ENCODE peak calls at places on chromosomes 4 and X, in ten cellular contexts. S is Right ventricle myocardium superior; T is caudate nucleus; W is activated naive CD8-positive, alpha-beta T cell treated with anti-CD3 and anti-CD28 coated beads, Interleukin-2, amount 50 U/mL, for 24 hours; U is activated T-cell treated with anti-CD3 and anti-CD28 coated beads, Interleukin-2, amount 50 U/mL, for 24 hours; B is fibroblast of lung; D is activated CD4-positive, alpha-beta T cell treated with anti-CD3 and anti-CD28 coated beads for 1 hour; J is osteocyte; H is RPMI7951; N is substantia nigra. I is an unnamed sample.

GRCh38 chr4:80831383-80832361 is 198.8 kb upstream of the BMP3 start:
- DNase-seq in S (no peak), T (no peak), W (no peak), U (no peak), B (peak), D (no peak), J (no peak), H (no peak), N (no peak), I (no peak)

GRCh38 chr4:36322921-36323354 is 41.5 kb downstream of the DTHD1 start:
- DNase-seq in S (no peak), T (no peak), W (peak), U (no peak), B (no peak), D (no peak), J (no peak), H (no peak), N (no peak), I (no peak)

GRCh38 chrX:136030357-136031225 is 45.4 kb downstream of the SLC9A6 start:
- DNase-seq in S (peak), T (no peak), W (no peak), U (no peak), B (peak), D (no peak), J (no peak), H (no peak), N (no peak), I (no peak)

GRCh38 chr4:104020641-104021040 is 300.9 kb upstream of the TACR3 start:
- DNase-seq in S (no peak), T (no peak), W (no peak), U (no peak), B (no peak), D (no peak), J (no peak), H (no peak), N (no peak), I (no peak)

GRCh38 chr4:94926936-94927335 is 169.2 kb downstream of the BMPR1B start:
- DNase-seq in S (no peak), T (no peak), W (no peak), U (no peak), B (no peak), D (no peak), J (no peak), H (no peak), N (no peak), I (no peak)

GRCh38 chrX:108309144-108309543 is 129.1 kb downstream of the COL4A6 start:
- DNase-seq in S (no peak), T (no peak), W (no peak), U (no peak), B (peak), D (no peak), J (no peak), H (peak), N (no peak), I (no peak)

GRCh38 chrX:120697053-120697452 is 67.2 kb upstream of the C1GALT1C1 start:
- DNase-seq in S (no peak), T (no peak), W (no peak), U (peak), B (no peak), D (no peak), J (no peak), H (no peak), N (no peak), I (no peak)

GRCh38 chr4:66023061-66023460 is 352.8 kb upstream of the EPHA5 start:
- DNase-seq in S (no peak), T (no peak), W (no peak), U (no peak), B (no peak), D (no peak), J (no peak), H (peak), N (no peak), I (no peak)

GRCh38 chr4:76585270-76585669 is 150.2 kb downstream of the SHROOM3 start:
- DNase-seq in S (no peak), T (no peak), W (no peak), U (no peak), B (peak), D (no peak), J (no peak), H (no peak), N (no peak), I (no peak)

GRCh38 chrX:7926914-7927258 is 327 bp downstream of the PNPLA4 start:
- DNase-seq in S (no peak), T (no peak), W (no peak), U (no peak), B (no peak), D (peak), J (no peak), H (no peak), N (no peak), I (no peak)

GRCh38 chr4:6987566-6987920 is 55.6 kb upstream of the TADA2B start:
- DNase-seq in S (no peak), T (no peak), W (no peak), U (no peak), B (no peak), D (no peak), J (peak), H (no peak), N (no peak), I (no peak)

GRCh38 chr4:148790691-148791090 is 348.5 kb upstream of the NR3C2 start:
- DNase-seq in S (no peak), T (no peak), W (no peak), U (no peak), B (peak), D (no peak), J (no peak), H (no peak), N (no peak), I (no peak)

GRCh38 chr4:3729885-3730226 is 36.3 kb upstream of the ADRA2C start:
- DNase-seq in S (no peak), T (no peak), W (no peak), U (no peak), B (no peak), D (no peak), J (no peak), H (no peak), N (no peak), I (no peak)

GRCh38 chr4:186714006-186714675 is 9.5 kb downstream of the FAT1 start:
- DNase-seq in S (no peak), T (no peak), W (no peak), U (no peak), B (no peak), D (no peak), J (no peak), H (no peak), N (no peak), I (no peak)

GRCh38 chr4:113760852-113761681 is 471 bp downstream of the CAMK2D start:
- DNase-seq in S (peak), T (peak), W (peak), U (no peak), B (peak), D (peak), J (peak), H (peak), N (peak), I (peak)

GRCh38 chrX:51955200-51955599 is 61.8 kb downstream of the MAGED1 start:
- DNase-seq in S (no peak), T (no peak), W (no peak), U (no peak), B (no peak), D (no peak), J (no peak), H (peak), N (no peak), I (no peak)

GRCh38 chr4:55175779-55176231 is 50.4 kb upstream of the KDR start:
- DNase-seq in S (no peak), T (no peak), W (no peak), U (no peak), B (peak), D (no peak), J (no peak), H (peak), N (no peak), I (peak)

GRCh38 chr4:2264481-2265041 is 2.7 kb upstream of the MXD4 start:
- DNase-seq in S (peak), T (no peak), W (no peak), U (no peak), B (no peak), D (no peak), J (no peak), H (no peak), N (no peak), I (no peak)

GRCh38 chr4:2411786-2412510 is 6.5 kb downstream of the ZFYVE28 start:
- DNase-seq in S (no peak), T (no peak), W (peak), U (peak), B (no peak), D (no peak), J (no peak), H (no peak), N (no peak), I (no peak)

GRCh38 chr4:77669911-77670590 is 64.4 kb downstream of the CXCL13 start:
- DNase-seq in S (no peak), T (no peak), W (no peak), U (no peak), B (no peak), D (no peak), J (no peak), H (no peak), N (no peak), I (no peak)

GRCh38 chrX:19739683-19740082 is 147.7 kb downstream of the SH3KBP1 start:
- DNase-seq in S (peak), T (no peak), W (peak), U (peak), B (peak), D (peak), J (no peak), H (peak), N (peak), I (peak)

GRCh38 chrX:102154900-102155805 is 624 bp downstream of the BEX5 start:
- DNase-seq in S (no peak), T (no peak), W (peak), U (no peak), B (no peak), D (no peak), J (no peak), H (no peak), N (no peak), I (peak)

GRCh38 chr4:130336585-130337217 is 1240.7 kb downstream of the C4orf33 start:
- DNase-seq in S (no peak), T (no peak), W (no peak), U (no peak), B (peak), D (no peak), J (no peak), H (no peak), N (no peak), I (no peak)

GRCh38 chrX:126141014-126141413 is 25.1 kb downstream of the DCAF12L2 start:
- DNase-seq in S (no peak), T (no peak), W (no peak), U (no peak), B (no peak), D (no peak), J (no peak), H (no peak), N (no peak), I (no peak)

GRCh38 chrX:129842510-129843208 is 1.0 kb downstream of the ZDHHC9 start:
- DNase-seq in S (peak), T (no peak), W (peak), U (peak), B (peak), D (no peak), J (no peak), H (peak), N (no peak), I (peak)

GRCh38 chr4:2007804-2008670 is 737 bp downstream of the NELFA start:
- DNase-seq in S (no peak), T (no peak), W (no peak), U (peak), B (no peak), D (no peak), J (no peak), H (no peak), N (no peak), I (peak)